ENCODE peak calls at places on chromosomes 5 and 9, in five cellular contexts. One of them, this sample, is unnamed.

GRCh38 chr9:110180713-110181434 is 27.1 kb downstream of the C9orf152 start:
- DNase-seq in lung: no peak
- DNase-seq in body of pancreas: no peak
- DNase-seq in astrocyte of the spinal cord: peak; percentile 68
- DNase-seq in mesothelial cell of epicardium: no peak
- DNase-seq in this sample: peak; percentile 77

GRCh38 chr5:127275641-127276193 is 14.9 kb upstream of the MEGF10 start:
- DNase-seq in astrocyte of the spinal cord: no peak
- DNase-seq in mesothelial cell of epicardium: no peak
- DNase-seq in lung: no peak
- DNase-seq in body of pancreas: no peak
- DNase-seq in this sample: no peak

GRCh38 chr5:68843600-68844342 is 250.0 kb upstream of the SLC30A5 start:
- DNase-seq in body of pancreas: no peak
- DNase-seq in lung: no peak
- DNase-seq in mesothelial cell of epicardium: no peak
- DNase-seq in astrocyte of the spinal cord: no peak
- DNase-seq in this sample: no peak

GRCh38 chr5:78025540-78025939 is 249.4 kb upstream of the TBCA start:
- DNase-seq in body of pancreas: no peak
- DNase-seq in lung: no peak
- DNase-seq in astrocyte of the spinal cord: no peak
- DNase-seq in mesothelial cell of epicardium: no peak
- DNase-seq in this sample: peak; percentile 2

GRCh38 chr9:125126019-125126746 is 17.1 kb downstream of the SCAI start:
- DNase-seq in lung: peak; percentile 68
- DNase-seq in mesothelial cell of epicardium: no peak
- DNase-seq in astrocyte of the spinal cord: peak; percentile 99
- DNase-seq in body of pancreas: peak; percentile 33
- DNase-seq in this sample: peak; percentile 98

GRCh38 chr9:16866542-16866941 is 3.9 kb downstream of the BNC2 start:
- DNase-seq in mesothelial cell of epicardium: no peak
- DNase-seq in lung: no peak
- DNase-seq in body of pancreas: no peak
- DNase-seq in astrocyte of the spinal cord: peak; percentile 55
- DNase-seq in this sample: peak; percentile 73

GRCh38 chr5:91425046-91425445 is 41.9 kb upstream of the ARRDC3 start:
- DNase-seq in lung: no peak
- DNase-seq in body of pancreas: no peak
- DNase-seq in astrocyte of the spinal cord: no peak
- DNase-seq in mesothelial cell of epicardium: no peak
- DNase-seq in this sample: no peak

GRCh38 chr9:137411260-137411659 is 11.7 kb downstream of the EXD3 start:
- DNase-seq in lung: no peak
- DNase-seq in mesothelial cell of epicardium: no peak
- DNase-seq in body of pancreas: no peak
- DNase-seq in astrocyte of the spinal cord: no peak
- DNase-seq in this sample: peak; percentile 32

GRCh38 chr5:68116408-68116807 is 99.1 kb upstream of the PIK3R1 start:
- DNase-seq in lung: no peak
- DNase-seq in astrocyte of the spinal cord: no peak
- DNase-seq in mesothelial cell of epicardium: no peak
- DNase-seq in body of pancreas: no peak
- DNase-seq in this sample: no peak

GRCh38 chr9:23492126-23493002 is 333.7 kb downstream of the ELAVL2 start:
- DNase-seq in lung: no peak
- DNase-seq in body of pancreas: no peak
- DNase-seq in mesothelial cell of epicardium: no peak
- DNase-seq in astrocyte of the spinal cord: peak; percentile 65
- DNase-seq in this sample: peak; percentile 42

GRCh38 chr5:179228341-179229121 is 116.7 kb downstream of the ADAMTS2 start:
- DNase-seq in body of pancreas: no peak
- DNase-seq in astrocyte of the spinal cord: no peak
- DNase-seq in lung: no peak
- DNase-seq in mesothelial cell of epicardium: peak; percentile 12
- DNase-seq in this sample: peak; percentile 13

GRCh38 chr5:53478411-53479044 is 1.9 kb upstream of the FST start:
- DNase-seq in body of pancreas: peak; percentile 27
- DNase-seq in astrocyte of the spinal cord: peak; percentile 64
- DNase-seq in mesothelial cell of epicardium: no peak
- DNase-seq in lung: no peak
- DNase-seq in this sample: peak; percentile 66
- TF ChIP-seq CTCF in body of pancreas: peak; percentile 64
- TF ChIP-seq CTCF in astrocyte of the spinal cord: peak; percentile 44
- TF ChIP-seq CTCF in mesothelial cell of epicardium: no peak
- TF ChIP-seq CTCF in lung: peak; percentile 45
- TF ChIP-seq CTCF in this sample: peak; percentile 65

DNA sequence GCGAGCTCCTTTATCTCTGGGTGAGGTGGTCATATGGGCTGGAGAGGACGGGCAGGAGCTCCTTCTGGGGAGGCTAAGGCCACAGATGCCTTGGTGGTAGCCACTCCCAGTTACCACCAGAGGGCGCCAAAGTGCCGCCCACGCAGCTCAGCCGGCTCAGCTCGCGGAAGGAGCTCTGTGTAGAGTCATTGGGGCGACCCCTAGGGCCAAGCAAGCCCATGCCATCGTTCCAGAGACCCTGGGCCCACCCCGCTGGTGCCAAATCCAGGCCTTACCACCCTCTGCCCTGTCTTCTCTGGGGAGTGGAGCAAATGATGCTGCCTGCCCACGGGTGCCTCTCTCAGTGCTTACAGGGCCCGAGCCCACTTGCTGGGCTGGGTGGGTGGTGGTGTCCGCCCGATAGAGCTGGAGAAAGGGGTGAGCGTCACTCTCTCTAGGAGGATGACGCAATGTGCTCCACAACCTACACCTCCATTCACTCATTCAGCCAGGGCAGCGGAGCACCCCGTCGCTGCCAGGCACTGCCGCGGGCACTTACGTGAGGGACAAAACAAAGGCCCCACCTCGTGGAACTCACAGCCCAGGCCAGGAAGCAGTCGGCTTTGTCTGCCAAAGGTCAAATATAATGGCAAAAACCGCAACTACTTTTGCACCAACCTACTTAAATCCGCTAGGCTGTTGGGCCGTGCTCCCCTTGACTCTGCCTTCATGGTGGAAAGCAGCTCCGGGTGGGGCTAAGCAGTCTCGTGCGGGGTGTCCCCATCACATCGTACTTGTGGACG is 13.8 kb downstream of the TSPAN17 start:
- DNase-seq in mesothelial cell of epicardium: peak; percentile 64
- DNase-seq in astrocyte of the spinal cord: peak; percentile 68
- DNase-seq in body of pancreas: peak; percentile 75
- DNase-seq in lung: peak; percentile 71
- DNase-seq in this sample: peak; percentile 81
- TF ChIP-seq CTCF in mesothelial cell of epicardium: peak; percentile 97
- TF ChIP-seq CTCF in astrocyte of the spinal cord: peak; percentile 97
- TF ChIP-seq CTCF in body of pancreas: peak; percentile 82
- TF ChIP-seq CTCF in lung: peak; percentile 92
- TF ChIP-seq CTCF in this sample: peak; percentile 93

GRCh38 chr5:36152324-36153298 is 700 bp downstream of the SKP2 start:
- DNase-seq in mesothelial cell of epicardium: no peak
- DNase-seq in astrocyte of the spinal cord: no peak
- DNase-seq in lung: no peak
- DNase-seq in body of pancreas: no peak
- DNase-seq in this sample: peak; percentile 54

GRCh38 chr5:36150676-36151433 is 832 bp downstream of the LMBRD2 start:
- DNase-seq in body of pancreas: peak; percentile 24
- DNase-seq in lung: no peak
- DNase-seq in mesothelial cell of epicardium: no peak
- DNase-seq in astrocyte of the spinal cord: peak; percentile 42
- DNase-seq in this sample: peak; percentile 57

GRCh38 chr5:36153299-36153677 is 1.4 kb downstream of the SKP2 start:
- DNase-seq in astrocyte of the spinal cord: no peak
- DNase-seq in lung: no peak
- DNase-seq in body of pancreas: no peak
- DNase-seq in mesothelial cell of epicardium: no peak
- DNase-seq in this sample: no peak

GRCh38 chr5:36153727-36154126 is 1.8 kb downstream of the SKP2 start:
- DNase-seq in body of pancreas: no peak
- DNase-seq in astrocyte of the spinal cord: no peak
- DNase-seq in lung: no peak
- DNase-seq in mesothelial cell of epicardium: no peak
- DNase-seq in this sample: no peak

DNA sequence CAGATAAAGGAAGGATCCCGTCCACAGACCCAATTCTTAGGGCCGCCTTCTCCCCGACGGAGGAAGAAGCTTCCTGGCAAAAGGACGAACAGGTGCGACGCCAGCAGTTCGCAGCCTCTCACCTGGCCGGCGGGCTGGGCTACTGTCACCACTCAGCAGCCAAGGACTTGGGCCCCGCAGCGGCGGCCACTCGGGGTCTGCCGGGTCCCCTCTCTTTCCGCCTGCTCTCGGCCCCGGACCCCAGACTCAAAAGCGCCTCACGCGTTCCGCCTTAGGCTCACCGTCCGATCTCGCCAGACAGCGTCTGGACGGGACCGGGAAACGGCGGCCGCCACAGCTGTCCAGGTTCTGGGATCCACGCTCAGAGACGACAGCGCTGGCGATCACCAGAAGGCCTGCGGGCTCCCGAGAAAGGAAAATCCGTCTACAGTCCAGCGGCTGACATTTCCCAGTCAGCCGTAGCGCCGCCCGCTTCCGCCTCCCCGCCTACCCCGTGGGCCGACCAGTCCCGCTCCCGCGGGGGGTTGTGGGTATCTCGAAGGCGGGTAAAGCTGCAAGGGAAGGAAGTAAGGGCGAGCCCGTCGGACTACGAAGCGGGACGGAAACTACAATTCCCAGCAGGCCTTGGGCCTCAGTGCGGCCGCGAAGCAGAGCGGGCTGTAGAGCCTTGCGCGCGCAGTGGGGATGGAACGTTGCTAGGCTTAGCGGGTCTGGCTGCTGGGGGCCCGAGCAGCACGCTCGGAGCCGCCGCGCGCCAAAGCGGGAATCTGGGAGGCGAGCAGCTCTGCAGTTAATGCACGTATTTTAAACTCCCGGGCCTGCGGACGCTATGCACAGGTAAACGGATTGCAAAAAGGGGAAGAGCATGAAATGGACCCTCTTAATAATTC is at the start of the genes LMBRD2 and SKP2:
- DNase-seq in astrocyte of the spinal cord: peak; percentile 98
- DNase-seq in mesothelial cell of epicardium: peak; percentile 92
- DNase-seq in body of pancreas: peak; percentile 96
- DNase-seq in lung: peak; percentile 99
- DNase-seq in this sample: peak; percentile 99
- TF ChIP-seq CTCF in astrocyte of the spinal cord: no peak
- TF ChIP-seq CTCF in mesothelial cell of epicardium: no peak
- TF ChIP-seq CTCF in body of pancreas: no peak
- TF ChIP-seq CTCF in lung: no peak
- TF ChIP-seq CTCF in this sample: no peak

DNA sequence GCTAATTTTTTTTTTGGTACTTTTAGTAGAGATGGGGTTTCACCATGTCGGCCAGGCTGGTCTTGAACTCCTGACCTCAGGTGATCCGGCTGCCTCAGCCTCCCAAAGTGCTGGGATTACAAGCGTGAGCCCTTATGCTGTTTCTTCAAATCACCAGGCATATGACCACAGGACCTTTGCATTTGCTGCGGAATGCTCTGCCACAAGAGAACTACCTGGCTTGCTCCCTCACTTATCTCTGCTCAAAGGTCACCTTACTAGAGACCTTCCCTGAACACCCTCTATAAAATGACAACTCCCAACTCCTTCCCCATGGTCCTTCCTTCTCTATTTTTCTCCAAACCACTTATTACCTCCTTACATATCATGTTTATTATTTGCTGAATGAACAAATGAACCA is 1.4 kb downstream of the ZER1 start:
- DNase-seq in mesothelial cell of epicardium: no peak
- DNase-seq in body of pancreas: no peak
- DNase-seq in astrocyte of the spinal cord: no peak
- DNase-seq in lung: no peak
- DNase-seq in this sample: no peak
- TF ChIP-seq CTCF in mesothelial cell of epicardium: no peak
- TF ChIP-seq CTCF in body of pancreas: no peak
- TF ChIP-seq CTCF in astrocyte of the spinal cord: no peak
- TF ChIP-seq CTCF in lung: no peak
- TF ChIP-seq CTCF in this sample: no peak

DNA sequence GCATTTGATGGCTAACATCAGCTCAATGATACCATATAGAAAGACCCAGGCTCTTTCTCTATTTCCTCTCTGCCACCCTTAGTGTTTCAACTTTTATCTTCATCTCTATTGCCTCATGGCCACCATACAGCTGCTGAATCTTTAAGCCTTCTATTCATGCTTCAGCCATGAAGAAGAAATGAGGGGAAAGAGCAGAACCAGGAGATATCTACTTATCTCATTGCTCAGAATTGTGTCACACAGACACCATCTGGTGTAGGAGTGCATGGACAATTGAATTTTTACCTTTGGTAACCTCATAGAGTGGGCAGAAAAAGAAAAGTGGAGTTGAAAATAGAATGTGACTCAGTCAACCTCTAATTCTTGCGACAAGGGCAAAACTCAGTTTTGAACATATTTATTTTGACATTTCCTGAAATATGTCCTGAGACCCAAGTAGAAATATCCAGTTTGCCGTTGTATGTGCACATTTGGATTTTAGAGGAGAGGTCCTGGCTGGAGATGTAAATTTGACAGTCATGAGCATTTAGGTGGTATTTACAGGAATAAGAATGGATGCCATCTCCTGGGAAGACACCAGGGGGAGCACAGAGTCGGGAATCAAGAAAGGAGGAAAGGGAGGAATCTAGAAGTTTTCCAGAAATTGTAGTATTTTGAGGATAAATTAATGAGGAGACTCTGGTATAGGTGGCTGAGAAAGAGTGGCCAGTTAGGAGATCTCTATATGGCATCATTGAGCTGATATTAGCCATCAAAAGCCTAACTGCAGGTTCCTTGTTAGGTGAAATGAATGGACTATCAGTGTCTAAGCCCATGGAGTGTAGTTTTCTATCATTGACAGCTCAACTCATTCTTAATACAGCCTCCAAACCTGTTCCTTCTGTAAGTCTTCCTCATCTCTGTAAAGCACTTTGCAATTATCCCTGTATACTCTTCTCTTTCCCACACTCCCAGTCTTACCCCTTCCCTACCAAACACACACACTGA is 7.0 kb downstream of the GAPT start:
- DNase-seq in mesothelial cell of epicardium: no peak
- DNase-seq in lung: no peak
- DNase-seq in astrocyte of the spinal cord: peak; percentile 45
- DNase-seq in body of pancreas: peak; percentile 59
- DNase-seq in this sample: peak; percentile 64
- TF ChIP-seq CTCF in mesothelial cell of epicardium: peak; percentile 65
- TF ChIP-seq CTCF in lung: peak; percentile 45
- TF ChIP-seq CTCF in astrocyte of the spinal cord: peak; percentile 85
- TF ChIP-seq CTCF in body of pancreas: peak; percentile 81
- TF ChIP-seq CTCF in this sample: peak; percentile 94

GRCh38 chr5:141208478-141208877 is at the start of gene PCDHB12:
- DNase-seq in body of pancreas: peak; percentile 31
- DNase-seq in lung: no peak
- DNase-seq in astrocyte of the spinal cord: no peak
- DNase-seq in mesothelial cell of epicardium: no peak
- DNase-seq in this sample: peak; percentile 1
- TF ChIP-seq CTCF in body of pancreas: peak; percentile 38
- TF ChIP-seq CTCF in lung: no peak
- TF ChIP-seq CTCF in astrocyte of the spinal cord: no peak
- TF ChIP-seq CTCF in mesothelial cell of epicardium: peak; percentile 4
- TF ChIP-seq CTCF in this sample: no peak